ENCODE peak calls at places on chromosomes 2 and 18, in seven cellular contexts. N is A549, L is stomach, Z is transverse colon, M is K562, J is HepG2, Y is sigmoid colon. V is an unnamed sample. For H3K9me3, the result is how much of the 10 kb centered on the place peaks cover.

GRCh38 chr2:140586379-140586778 is 1544.4 kb downstream of the LRP1B start:
- DNase-seq in N (peak), L (no peak), Z (peak), M (no peak), J (peak), Y (no peak), V (no peak)

GRCh38 chr2:16386431-16386830 is 279.2 kb downstream of the CYRIA start:
- DNase-seq in N (no peak), L (no peak), Z (no peak), M (no peak), J (no peak), Y (no peak), V (no peak)

GRCh38 chr18:32368170-32368569 is 102.5 kb downstream of the GAREM1 start:
- DNase-seq in N (no peak), L (no peak), Z (no peak), M (no peak), J (no peak), Y (no peak), V (no peak)

GRCh38 chr2:106566050-106566449 is 78.9 kb downstream of the CD8B2 start:
- DNase-seq in N (no peak), L (no peak), Z (no peak), M (no peak), J (peak), Y (no peak), V (no peak)

GRCh38 chr2:176947754-176948153 is 264.8 kb upstream of the HNRNPA3 start:
- DNase-seq in N (no peak), L (no peak), Z (no peak), M (no peak), J (no peak), Y (no peak), V (no peak)

GRCh38 chr2:67526283-67526682 is 129.2 kb downstream of the ETAA1 start:
- DNase-seq in N (peak), L (no peak), Z (no peak), M (no peak), J (no peak), Y (no peak), V (no peak)

GRCh38 chr2:119480184-119480583 is 44.1 kb downstream of the SCTR start:
- DNase-seq in N (no peak), L (no peak), Z (no peak), M (no peak), J (no peak), Y (no peak), V (no peak)

GRCh38 chr18:13258792-13259385 is 40.3 kb downstream of the LDLRAD4 start:
- DNase-seq in N (no peak), L (no peak), Z (no peak), M (no peak), J (no peak), Y (no peak), V (no peak)

GRCh38 chr18:47737956-47738355 is 192.5 kb downstream of the SMAD2 start:
- DNase-seq in N (no peak), L (peak), Z (no peak), M (no peak), J (no peak), Y (peak), V (no peak)

GRCh38 chr2:185222311-185222710 is 516.3 kb upstream of the FSIP2 start:
- DNase-seq in N (no peak), L (no peak), Z (no peak), M (no peak), J (no peak), Y (no peak), V (no peak)

GRCh38 chr18:27223570-27224340 is 38.6 kb upstream of the CHST9 start:
- DNase-seq in N (no peak), L (no peak), Z (no peak), M (no peak), J (no peak), Y (no peak), V (no peak)

GRCh38 chr2:112110966-112111365 is 27.2 kb upstream of the FBLN7 start:
- DNase-seq in N (no peak), L (no peak), Z (no peak), M (no peak), J (no peak), Y (no peak), V (no peak)

GRCh38 chr2:122515731-122516130 is 760.3 kb downstream of the TSN start:
- DNase-seq in N (no peak), L (no peak), Z (no peak), M (no peak), J (no peak), Y (no peak), V (no peak)

GRCh38 chr2:122519366-122519765 is 763.9 kb downstream of the TSN start:
- DNase-seq in N (peak), L (no peak), Z (no peak), M (no peak), J (peak), Y (no peak), V (no peak)

GRCh38 chr2:122514451-122514996 is 759.1 kb downstream of the TSN start:
- DNase-seq in N (no peak), L (no peak), Z (no peak), M (no peak), J (no peak), Y (no peak), V (no peak)

GRCh38 chr2:122519806-122520205 is 764.4 kb downstream of the TSN start:
- DNase-seq in N (no peak), L (no peak), Z (no peak), M (no peak), J (no peak), Y (no peak), V (no peak)

DNA sequence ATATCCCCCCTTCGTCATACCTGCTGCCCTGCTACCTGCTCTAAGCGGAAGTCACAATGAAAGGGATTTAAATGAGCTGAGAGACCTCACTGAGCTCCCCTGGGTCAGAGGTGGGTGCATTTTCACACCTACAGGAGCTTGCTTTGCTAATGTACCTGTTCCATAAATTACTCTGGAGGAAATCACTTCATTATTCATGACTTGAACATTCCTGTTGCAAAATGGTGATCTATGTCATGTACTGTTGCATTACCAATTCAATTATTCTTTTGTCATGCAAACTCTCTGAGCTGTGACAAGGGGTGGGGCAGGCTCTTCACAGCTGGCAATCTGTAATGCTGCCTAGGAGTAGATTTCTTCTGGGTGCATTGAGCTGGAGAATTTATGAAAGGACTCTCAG is 761.3 kb downstream of the TSN start:
- DNase-seq in N (no peak), L (no peak), Z (no peak), M (no peak), J (no peak), Y (no peak), V (no peak)
- TF ChIP-seq EP300 in N (no peak), L (no peak), Z (no peak), M (no peak), J (no peak), Y (no peak), V (no peak)

GRCh38 chr2:241102239-241102803 is at the start of gene MTERF4:
- DNase-seq in N (peak), L (peak), Z (peak), M (peak), J (peak), Y (peak), V (peak)
- TF ChIP-seq POLR2A in N (peak), L (no peak), Z (peak), M (peak), J (peak), Y (no peak), V (peak)

GRCh38 chr18:57434536-57435494 is at the start of gene ONECUT2:
- DNase-seq in N (peak), L (peak), Z (peak), M (peak), J (peak), Y (peak), V (peak)
- H3K9me3 ChIP-seq in N (under half), L (under half), Z (under half), M (under half), J (under half), Y (under half), V (under half)

GRCh38 chr2:101517753-101518152 is 42.8 kb upstream of the RFX8 start:
- DNase-seq in N (peak), L (no peak), Z (no peak), M (no peak), J (peak), Y (no peak), V (no peak)
- TF ChIP-seq EP300 in N (peak), L (no peak), Z (no peak), M (no peak), J (no peak), Y (no peak), V (no peak)

GRCh38 chr2:23900927-23901322 is 26.0 kb downstream of the ATAD2B start:
- DNase-seq in N (peak), L (no peak), Z (peak), M (peak), J (peak), Y (no peak), V (peak)
- TF ChIP-seq POLR2A in N (no peak), L (no peak), Z (no peak), M (no peak), J (no peak), Y (no peak), V (no peak)

GRCh38 chr2:88721268-88721667 is 29.8 kb downstream of the RPIA start:
- DNase-seq in N (no peak), L (no peak), Z (no peak), M (no peak), J (no peak), Y (no peak), V (no peak)
- H3K9me3 ChIP-seq in N (under half), L (under half), Z (under half), M (under half), J (under half), Y (under half), V (under half)

GRCh38 chr18:62784966-62785413 is 69.6 kb downstream of the PHLPP1 start:
- DNase-seq in N (peak), L (no peak), Z (no peak), M (no peak), J (no peak), Y (peak), V (peak)
- TF ChIP-seq EP300 in N (no peak), L (no peak), Z (no peak), M (no peak), J (no peak), Y (no peak), V (no peak)